ENCODE peak calls at places on chromosome 18, in ten cellular contexts. A, P, M, L, W, V, O, R, U and D are unnamed samples.

GRCh38 chr18:76145506-76145905 is 349.5 kb downstream of the ZNF516 start:
- DNase-seq in M (no peak), O (no peak), U (no peak), L (no peak), W (no peak), V (no peak), R (no peak), A (no peak), P (no peak), D (no peak)

GRCh38 chr18:13374468-13375301 is 156.1 kb downstream of the LDLRAD4 start:
- DNase-seq in M (peak; percentile 48), W (no peak), V (no peak), P (no peak), R (no peak), L (peak; percentile 99), O (no peak), A (no peak), U (no peak), D (no peak)

GRCh38 chr18:9806905-9807304 is 78.9 kb upstream of the TXNDC2 start:
- DNase-seq in U (no peak), L (no peak), V (no peak), M (no peak), P (no peak), R (no peak), W (no peak), O (no peak), A (no peak), D (no peak)

GRCh38 chr18:13480856-13481255 is 245.5 kb downstream of the FAM210A start:
- DNase-seq in A (no peak), V (no peak), R (no peak), P (no peak), M (no peak), O (no peak), L (no peak), U (no peak), W (no peak), D (no peak)

GRCh38 chr18:14086459-14087231 is 45.6 kb downstream of the ZNF519 start:
- DNase-seq in L (peak; percentile 67), O (no peak), M (peak; percentile 15), P (peak; percentile 29), U (no peak), R (no peak), W (peak; percentile 63), V (no peak), A (peak; percentile 70), D (no peak)

GRCh38 chr18:54777118-54777791 is 51.0 kb upstream of the RAB27B start:
- DNase-seq in O (no peak), U (no peak), P (no peak), L (no peak), M (no peak), A (no peak), V (no peak), W (peak; percentile 36), R (no peak), D (no peak)

GRCh38 chr18:55953326-55953725 is 365.3 kb upstream of the TCF4 start:
- DNase-seq in W (no peak), P (no peak), M (no peak), V (no peak), U (no peak), O (no peak), L (no peak), A (no peak), R (no peak), D (no peak)

GRCh38 chr18:2597639-2598038 is 26.3 kb downstream of the NDC80 start:
- DNase-seq in M (no peak), L (no peak), W (no peak), P (no peak), A (no peak), R (no peak), V (no peak), O (no peak), U (no peak), D (no peak)

GRCh38 chr18:71598374-71598773 is 945.8 kb downstream of the CBLN2 start:
- DNase-seq in P (no peak), V (no peak), R (no peak), L (no peak), U (no peak), A (no peak), O (no peak), W (peak; percentile 18), M (no peak), D (no peak)

GRCh38 chr18:77134611-77135010 is 2.0 kb upstream of the MBP start:
- DNase-seq in O (no peak), A (no peak), V (no peak), L (no peak), M (no peak), R (no peak), U (no peak), W (no peak), P (no peak), D (no peak)

GRCh38 chr18:79921984-79922965 is 29.2 kb downstream of the SLC66A2 start:
- DNase-seq in A (peak; percentile 13), V (peak; percentile 3), M (no peak), R (no peak), P (no peak), W (no peak), O (no peak), U (no peak), L (no peak), D (peak; percentile 39)

GRCh38 chr18:13181765-13182164 is 36.8 kb upstream of the LDLRAD4 start:
- DNase-seq in R (no peak), L (no peak), W (no peak), V (no peak), M (no peak), U (no peak), O (no peak), A (no peak), P (no peak), D (no peak)

GRCh38 chr18:78406743-78407455 is 572.7 kb upstream of the SALL3 start:
- DNase-seq in O (no peak), U (no peak), R (no peak), W (no peak), A (no peak), L (no peak), V (no peak), M (no peak), P (no peak), D (no peak)

GRCh38 chr18:77948571-77948970 is 698.9 kb downstream of the GALR1 start:
- DNase-seq in V (no peak), A (no peak), U (no peak), W (no peak), M (no peak), O (no peak), L (no peak), P (no peak), R (no peak), D (no peak)

GRCh38 chr18:22567794-22568193 is 150.1 kb upstream of the CTAGE1 start:
- DNase-seq in L (no peak), R (no peak), A (no peak), O (no peak), M (no peak), W (no peak), P (no peak), V (no peak), U (no peak), D (no peak)

GRCh38 chr18:11951390-11951851 is 29.9 kb upstream of the IMPA2 start:
- DNase-seq in V (no peak), U (no peak), W (no peak), L (no peak), R (no peak), A (peak; percentile 56), O (no peak), M (no peak), P (no peak), D (no peak)

GRCh38 chr18:76281565-76281964 is 213.5 kb downstream of the ZNF516 start:
- DNase-seq in R (no peak), L (no peak), O (no peak), W (no peak), U (no peak), P (no peak), M (no peak), V (no peak), A (no peak), D (no peak)

GRCh38 chr18:10450986-10451385 is 3.4 kb upstream of the APCDD1 start:
- DNase-seq in W (no peak), A (no peak), V (no peak), P (no peak), R (no peak), O (no peak), L (no peak), U (no peak), M (no peak), D (no peak)

GRCh38 chr18:24212939-24213338 is 74.1 kb downstream of the CABYR start:
- DNase-seq in R (peak; percentile 46), V (no peak), M (peak; percentile 26), U (no peak), O (no peak), W (peak; percentile 97), P (no peak), L (no peak), A (no peak), D (no peak)

GRCh38 chr18:35386600-35387366 is 9.6 kb upstream of the ZNF396 start:
- DNase-seq in U (peak; percentile 70), R (peak; percentile 61), L (peak; percentile 58), M (peak; percentile 34), V (peak; percentile 59), P (peak; percentile 44), O (peak; percentile 37), A (peak; percentile 68), W (peak; percentile 66), D (peak; percentile 81)

GRCh38 chr18:12106516-12106915 is 12.9 kb downstream of the ANKRD62 start:
- DNase-seq in V (no peak), U (no peak), W (no peak), A (no peak), O (no peak), R (no peak), L (no peak), M (no peak), P (no peak), D (no peak)

GRCh38 chr18:33495278-33495677 is 54.8 kb upstream of the CCDC178 start:
- DNase-seq in R (no peak), M (no peak), P (no peak), L (peak; percentile 26), O (no peak), A (peak; percentile 55), V (no peak), U (no peak), W (peak; percentile 31), D (no peak)

GRCh38 chr18:79857082-79857661 is 59.4 kb downstream of the KCNG2 start:
- DNase-seq in L (peak; percentile 61), M (no peak), O (no peak), W (no peak), P (no peak), U (no peak), V (no peak), R (no peak), A (no peak), D (no peak)